ENCODE peak calls at places on chromosome X, in five cellular contexts. One of them, this sample, is unnamed.
A peak's percentile ranks its signal among the peaks of the same experiment; 100 is the strongest.

GRCh38 chrX:56764153-56764974 is 35.3 kb downstream of the NBDY start:
- DNase-seq in cardiac fibroblast: peak; percentile 79
- DNase-seq in MCF 10A: peak; percentile 88
- DNase-seq in right atrium auricular region: peak; percentile 79
- DNase-seq in T-helper 9 cell: peak; percentile 69
- DNase-seq in this sample: peak; percentile 93

GRCh38 chrX:118780915-118781314 is 42.7 kb upstream of the ZCCHC12 start:
- DNase-seq in cardiac fibroblast: peak; percentile 48
- DNase-seq in MCF 10A: no peak
- DNase-seq in right atrium auricular region: no peak
- DNase-seq in T-helper 9 cell: no peak
- DNase-seq in this sample: no peak

GRCh38 chrX:56728321-56728720 is 722 bp upstream of the NBDY start:
- DNase-seq in cardiac fibroblast: peak; percentile 31
- DNase-seq in MCF 10A: no peak
- DNase-seq in right atrium auricular region: no peak
- DNase-seq in T-helper 9 cell: no peak
- DNase-seq in this sample: peak; percentile 55

GRCh38 chrX:31449064-31449463 is 377.2 kb upstream of the FTHL17 start:
- DNase-seq in cardiac fibroblast: no peak
- DNase-seq in MCF 10A: no peak
- DNase-seq in right atrium auricular region: no peak
- DNase-seq in T-helper 9 cell: no peak
- DNase-seq in this sample: no peak

GRCh38 chrX:31209005-31209612 is 137.3 kb upstream of the FTHL17 start:
- DNase-seq in cardiac fibroblast: peak; percentile 53
- DNase-seq in MCF 10A: peak; percentile 22
- DNase-seq in right atrium auricular region: no peak
- DNase-seq in T-helper 9 cell: no peak
- DNase-seq in this sample: no peak

GRCh38 chrX:85993539-85994197 is 53.7 kb downstream of the CHM start:
- DNase-seq in cardiac fibroblast: peak; percentile 29
- DNase-seq in MCF 10A: no peak
- DNase-seq in right atrium auricular region: no peak
- DNase-seq in T-helper 9 cell: no peak
- DNase-seq in this sample: no peak

GRCh38 chrX:81120936-81121351 is 80.8 kb downstream of the HMGN5 start:
- DNase-seq in cardiac fibroblast: peak; percentile 61
- DNase-seq in MCF 10A: peak; percentile 79
- DNase-seq in right atrium auricular region: no peak
- DNase-seq in T-helper 9 cell: peak; percentile 14
- DNase-seq in this sample: peak; percentile 81

GRCh38 chrX:9638871-9639270 is 126.8 kb downstream of the GPR143 start:
- DNase-seq in cardiac fibroblast: no peak
- DNase-seq in MCF 10A: no peak
- DNase-seq in right atrium auricular region: no peak
- DNase-seq in T-helper 9 cell: no peak
- DNase-seq in this sample: no peak

GRCh38 chrX:51507551-51507950 is 11.2 kb upstream of the NUDT11 start:
- DNase-seq in cardiac fibroblast: no peak
- DNase-seq in MCF 10A: no peak
- DNase-seq in right atrium auricular region: no peak
- DNase-seq in T-helper 9 cell: no peak
- DNase-seq in this sample: no peak

GRCh38 chrX:136574548-136574947 is 42.5 kb downstream of the VGLL1 start:
- DNase-seq in cardiac fibroblast: no peak
- DNase-seq in MCF 10A: peak; percentile 15
- DNase-seq in right atrium auricular region: no peak
- DNase-seq in T-helper 9 cell: no peak
- DNase-seq in this sample: no peak

GRCh38 chrX:65463550-65463949 is 71.0 kb downstream of the LAS1L start:
- DNase-seq in cardiac fibroblast: peak; percentile 65
- DNase-seq in MCF 10A: no peak
- DNase-seq in right atrium auricular region: no peak
- DNase-seq in T-helper 9 cell: no peak
- DNase-seq in this sample: no peak

GRCh38 chrX:40260123-40260751 is 162.5 kb upstream of the BCOR start:
- DNase-seq in cardiac fibroblast: peak; percentile 30
- DNase-seq in MCF 10A: no peak
- DNase-seq in right atrium auricular region: no peak
- DNase-seq in T-helper 9 cell: no peak
- DNase-seq in this sample: no peak

GRCh38 chrX:96407501-96407900 is 277.1 kb upstream of the DIAPH2 start:
- DNase-seq in cardiac fibroblast: peak; percentile 77
- DNase-seq in MCF 10A: peak; percentile 52
- DNase-seq in right atrium auricular region: no peak
- DNase-seq in T-helper 9 cell: no peak
- DNase-seq in this sample: peak; percentile 6

GRCh38 chrX:41723305-41723704 is 676 bp upstream of the GPR82 start:
- DNase-seq in cardiac fibroblast: peak; percentile 51
- DNase-seq in MCF 10A: peak; percentile 49
- DNase-seq in right atrium auricular region: no peak
- DNase-seq in T-helper 9 cell: no peak
- DNase-seq in this sample: no peak

GRCh38 chrX:130836447-130836846 is 66.6 kb downstream of the ENOX2 start:
- DNase-seq in cardiac fibroblast: peak; percentile 2
- DNase-seq in MCF 10A: no peak
- DNase-seq in right atrium auricular region: no peak
- DNase-seq in T-helper 9 cell: no peak
- DNase-seq in this sample: no peak

GRCh38 chrX:153643431-153644351 is 3.3 kb upstream of the DUSP9 start:
- DNase-seq in cardiac fibroblast: peak; percentile 8
- DNase-seq in MCF 10A: peak; percentile 12
- DNase-seq in right atrium auricular region: no peak
- DNase-seq in T-helper 9 cell: no peak
- DNase-seq in this sample: no peak

GRCh38 chrX:28628101-28628500 is 40.9 kb downstream of the IL1RAPL1 start:
- DNase-seq in cardiac fibroblast: no peak
- DNase-seq in MCF 10A: no peak
- DNase-seq in right atrium auricular region: no peak
- DNase-seq in T-helper 9 cell: no peak
- DNase-seq in this sample: no peak

GRCh38 chrX:8813036-8813435 is 11.9 kb upstream of the FAM9A start:
- DNase-seq in cardiac fibroblast: no peak
- DNase-seq in MCF 10A: no peak
- DNase-seq in right atrium auricular region: no peak
- DNase-seq in T-helper 9 cell: no peak
- DNase-seq in this sample: no peak

GRCh38 chrX:107825698-107826285 is at the start of gene MID2:
- DNase-seq in cardiac fibroblast: peak; percentile 51
- DNase-seq in MCF 10A: peak; percentile 72
- DNase-seq in right atrium auricular region: peak; percentile 69
- DNase-seq in T-helper 9 cell: peak; percentile 30
- DNase-seq in this sample: no peak

GRCh38 chrX:1097328-1097727 is 115.1 kb downstream of the CRLF2 start:
- DNase-seq in cardiac fibroblast: no peak
- DNase-seq in MCF 10A: no peak
- DNase-seq in right atrium auricular region: no peak
- DNase-seq in T-helper 9 cell: no peak
- DNase-seq in this sample: no peak

GRCh38 chrX:134173541-134174272 is 63.3 kb upstream of the CCDC160 start:
- DNase-seq in cardiac fibroblast: no peak
- DNase-seq in MCF 10A: no peak
- DNase-seq in right atrium auricular region: no peak
- DNase-seq in T-helper 9 cell: no peak
- DNase-seq in this sample: no peak

This sample was measured in pons.